ENCODE peak calls at places on chromosomes 1 and 21, in six cellular contexts. One of them, this sample, is unnamed.

GRCh38 chr1:41015894-41016470 is 5.5 kb downstream of the SLFNL1 start:
- DNase-seq in AG04450: no peak
- DNase-seq in mesenchymal stem cell: no peak
- DNase-seq in OCI-LY7: no peak
- DNase-seq in heart left ventricle: no peak
- DNase-seq in heart right ventricle: no peak
- DNase-seq in this sample: no peak

GRCh38 chr1:4032571-4032970 is 132.5 kb upstream of the C1orf174 start:
- DNase-seq in heart right ventricle: no peak
- DNase-seq in heart left ventricle: no peak
- DNase-seq in AG04450: no peak
- DNase-seq in OCI-LY7: no peak
- DNase-seq in mesenchymal stem cell: no peak
- DNase-seq in this sample: no peak

GRCh38 chr1:216721878-216722277 is 1.4 kb downstream of the ESRRG start:
- DNase-seq in mesenchymal stem cell: no peak
- DNase-seq in heart left ventricle: no peak
- DNase-seq in OCI-LY7: no peak
- DNase-seq in AG04450: no peak
- DNase-seq in heart right ventricle: no peak
- DNase-seq in this sample: no peak

GRCh38 chr1:41327383-41327999 is 33.7 kb upstream of the FOXO6 start:
- DNase-seq in OCI-LY7: no peak
- DNase-seq in mesenchymal stem cell: no peak
- DNase-seq in heart right ventricle: no peak
- DNase-seq in heart left ventricle: no peak
- DNase-seq in AG04450: no peak
- DNase-seq in this sample: no peak

GRCh38 chr1:7199077-7199779 is 414.0 kb downstream of the CAMTA1 start:
- DNase-seq in AG04450: no peak
- DNase-seq in heart right ventricle: no peak
- DNase-seq in mesenchymal stem cell: no peak
- DNase-seq in OCI-LY7: no peak
- DNase-seq in heart left ventricle: no peak
- DNase-seq in this sample: no peak

GRCh38 chr1:81553503-81553902 is 247.2 kb upstream of the ADGRL2 start:
- DNase-seq in heart left ventricle: no peak
- DNase-seq in mesenchymal stem cell: no peak
- DNase-seq in AG04450: no peak
- DNase-seq in OCI-LY7: no peak
- DNase-seq in heart right ventricle: no peak
- DNase-seq in this sample: no peak

GRCh38 chr1:10528066-10529014 is 53.6 kb downstream of the PEX14 start:
- DNase-seq in heart left ventricle: peak; percentile 84
- DNase-seq in AG04450: peak; percentile 53
- DNase-seq in mesenchymal stem cell: peak; percentile 91
- DNase-seq in OCI-LY7: no peak
- DNase-seq in heart right ventricle: no peak
- DNase-seq in this sample: no peak

GRCh38 chr21:22791986-22792560 is 1793.9 kb downstream of the NCAM2 start:
- DNase-seq in heart left ventricle: no peak
- DNase-seq in heart right ventricle: no peak
- DNase-seq in mesenchymal stem cell: peak; percentile 34
- DNase-seq in OCI-LY7: peak; percentile 64
- DNase-seq in AG04450: peak; percentile 6
- DNase-seq in this sample: no peak

GRCh38 chr1:39965051-39965450 is 10.1 kb downstream of the MFSD2A start:
- DNase-seq in OCI-LY7: no peak
- DNase-seq in AG04450: no peak
- DNase-seq in heart left ventricle: no peak
- DNase-seq in mesenchymal stem cell: no peak
- DNase-seq in heart right ventricle: no peak
- DNase-seq in this sample: no peak

GRCh38 chr21:37006243-37006520 is 320 bp upstream of the RIPPLY3 start:
- DNase-seq in heart right ventricle: no peak
- DNase-seq in OCI-LY7: no peak
- DNase-seq in mesenchymal stem cell: no peak
- DNase-seq in AG04450: no peak
- DNase-seq in heart left ventricle: no peak
- DNase-seq in this sample: no peak

GRCh38 chr1:39643705-39644104 is 4.3 kb upstream of the HEYL start:
- DNase-seq in heart right ventricle: no peak
- DNase-seq in heart left ventricle: no peak
- DNase-seq in OCI-LY7: no peak
- DNase-seq in mesenchymal stem cell: no peak
- DNase-seq in AG04450: no peak
- DNase-seq in this sample: no peak

GRCh38 chr1:29808141-29808995 is 572.0 kb downstream of the PTPRU start:
- DNase-seq in mesenchymal stem cell: no peak
- DNase-seq in heart right ventricle: no peak
- DNase-seq in AG04450: no peak
- DNase-seq in heart left ventricle: no peak
- DNase-seq in OCI-LY7: no peak
- DNase-seq in this sample: no peak

GRCh38 chr1:8497196-8497878 is 179.4 kb downstream of the SLC45A1 start:
- DNase-seq in mesenchymal stem cell: peak; percentile 94
- DNase-seq in AG04450: no peak
- DNase-seq in heart right ventricle: no peak
- DNase-seq in heart left ventricle: no peak
- DNase-seq in OCI-LY7: peak; percentile 84
- DNase-seq in this sample: no peak

DNA sequence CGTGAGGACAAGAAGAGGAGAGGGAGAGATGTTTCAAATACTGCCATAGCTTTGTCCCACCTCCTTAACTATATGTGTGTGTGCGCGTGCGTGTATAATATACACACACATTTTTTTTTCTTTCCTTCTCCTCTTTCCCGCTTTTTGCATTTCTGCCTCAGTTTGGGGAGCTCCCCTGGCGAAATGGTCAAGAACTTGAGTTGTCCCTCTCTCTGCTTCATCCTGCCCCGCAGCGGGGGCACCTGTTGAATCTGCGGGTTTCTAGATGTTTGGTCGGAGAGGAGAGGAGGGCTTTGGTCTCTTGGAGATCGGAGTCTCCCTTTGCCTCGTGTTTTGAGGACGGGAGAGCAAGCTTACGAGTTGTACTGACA is 501 bp downstream of the SCCPDH start:
- DNase-seq in heart right ventricle: no peak
- DNase-seq in AG04450: no peak
- DNase-seq in OCI-LY7: no peak
- DNase-seq in mesenchymal stem cell: peak; percentile 67
- DNase-seq in heart left ventricle: peak; percentile 28
- DNase-seq in this sample: no peak
- H3K9me3 ChIP-seq in heart right ventricle: peaks cover 16% of the 10 kb centered on the region
- H3K9me3 ChIP-seq in AG04450: no peaks in the 10 kb centered on the region
- H3K9me3 ChIP-seq in OCI-LY7: peaks cover 4% of the 10 kb centered on the region
- H3K9me3 ChIP-seq in mesenchymal stem cell: peaks cover 4% of the 10 kb centered on the region
- H3K9me3 ChIP-seq in heart left ventricle: no peaks in the 10 kb centered on the region
- H3K9me3 ChIP-seq in this sample: no peaks in the 10 kb centered on the region

GRCh38 chr21:42735061-42735460 is 81.6 kb downstream of the PDE9A start:
- DNase-seq in mesenchymal stem cell: no peak
- DNase-seq in OCI-LY7: no peak
- DNase-seq in heart left ventricle: no peak
- DNase-seq in heart right ventricle: no peak
- DNase-seq in AG04450: no peak
- DNase-seq in this sample: no peak
- H3K27ac ChIP-seq in mesenchymal stem cell: no peak overlapping the region
- H3K27ac ChIP-seq in OCI-LY7: no peak overlapping the region
- H3K27ac ChIP-seq in heart left ventricle: no peak overlapping the region
- H3K27ac ChIP-seq in heart right ventricle: no peak overlapping the region
- H3K27ac ChIP-seq in AG04450: no peak overlapping the region
- H3K27ac ChIP-seq in this sample: no peak overlapping the region

DNA sequence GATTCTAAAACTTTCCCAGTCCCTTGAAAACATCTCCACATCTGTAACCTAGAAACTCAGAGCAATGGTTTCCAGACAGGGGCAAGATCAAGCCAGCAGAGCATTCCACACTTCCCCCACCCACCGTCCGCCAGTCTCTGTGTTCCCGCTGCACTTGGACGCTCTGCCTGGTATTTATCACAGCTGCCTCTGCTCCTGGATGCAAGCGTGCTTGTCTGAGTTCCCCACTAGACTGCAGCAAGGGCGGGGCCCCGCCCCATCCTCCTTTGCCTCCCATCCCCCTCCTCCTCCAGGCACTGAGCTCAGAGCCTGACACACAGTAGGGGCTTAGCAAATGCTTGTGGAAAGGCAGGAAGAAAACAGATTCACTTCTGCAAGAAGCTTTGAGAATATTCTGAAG is 111.4 kb upstream of the ZC3H12A start:
- DNase-seq in heart left ventricle: no peak
- DNase-seq in mesenchymal stem cell: no peak
- DNase-seq in OCI-LY7: no peak
- DNase-seq in AG04450: no peak
- DNase-seq in heart right ventricle: no peak
- DNase-seq in this sample: no peak
- H3K9me3 ChIP-seq in heart left ventricle: no peaks in the 10 kb centered on the region
- H3K9me3 ChIP-seq in mesenchymal stem cell: no peaks in the 10 kb centered on the region
- H3K9me3 ChIP-seq in OCI-LY7: no peaks in the 10 kb centered on the region
- H3K9me3 ChIP-seq in AG04450: no peaks in the 10 kb centered on the region
- H3K9me3 ChIP-seq in heart right ventricle: no peaks in the 10 kb centered on the region
- H3K9me3 ChIP-seq in this sample: no peaks in the 10 kb centered on the region

GRCh38 chr1:198639581-198640235 is 868 bp downstream of the PTPRC start:
- DNase-seq in heart right ventricle: no peak
- DNase-seq in heart left ventricle: no peak
- DNase-seq in AG04450: no peak
- DNase-seq in OCI-LY7: peak; percentile 61
- DNase-seq in mesenchymal stem cell: no peak
- DNase-seq in this sample: no peak
- H3K27ac ChIP-seq in heart right ventricle: peak overlapping the region; percentile 58
- H3K27ac ChIP-seq in heart left ventricle: no peak overlapping the region
- H3K27ac ChIP-seq in AG04450: no peak overlapping the region
- H3K27ac ChIP-seq in OCI-LY7: peak overlapping the region; percentile 96
- H3K27ac ChIP-seq in mesenchymal stem cell: no peak overlapping the region
- H3K27ac ChIP-seq in this sample: peak overlapping the region; percentile 91

DNA sequence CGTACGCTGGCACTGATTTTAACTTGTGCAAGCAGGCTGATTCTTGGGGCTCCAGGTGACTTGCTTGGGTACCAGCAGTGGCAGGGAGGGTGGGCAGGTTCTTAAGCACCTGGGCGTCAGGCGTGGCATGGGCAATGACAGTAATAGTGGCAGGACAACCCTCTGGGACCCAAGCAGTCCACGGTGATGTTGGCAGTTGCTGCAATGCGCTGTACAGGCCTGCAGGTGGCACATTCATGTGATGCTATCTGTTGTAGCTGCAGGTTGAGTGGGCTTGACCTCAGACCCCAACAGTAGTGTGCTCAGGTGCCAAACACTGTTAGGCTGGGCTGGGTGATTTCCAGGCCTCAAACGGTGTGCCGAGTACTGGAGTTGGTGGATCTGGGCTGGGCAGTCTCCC is 10.2 kb upstream of the OR10J4 start:
- DNase-seq in heart left ventricle: no peak
- DNase-seq in OCI-LY7: no peak
- DNase-seq in AG04450: no peak
- DNase-seq in mesenchymal stem cell: no peak
- DNase-seq in heart right ventricle: no peak
- DNase-seq in this sample: no peak
- H3K9me3 ChIP-seq in heart left ventricle: peaks cover 28% of the 10 kb centered on the region
- H3K9me3 ChIP-seq in OCI-LY7: no peaks in the 10 kb centered on the region
- H3K9me3 ChIP-seq in AG04450: peaks cover 16% of the 10 kb centered on the region
- H3K9me3 ChIP-seq in mesenchymal stem cell: peaks cover 21% of the 10 kb centered on the region
- H3K9me3 ChIP-seq in heart right ventricle: peaks cover 33% of the 10 kb centered on the region
- H3K9me3 ChIP-seq in this sample: peaks cover 4% of the 10 kb centered on the region

GRCh38 chr1:164774819-164775654 is 216.1 kb downstream of the PBX1 start:
- DNase-seq in AG04450: no peak
- DNase-seq in heart right ventricle: no peak
- DNase-seq in OCI-LY7: no peak
- DNase-seq in heart left ventricle: no peak
- DNase-seq in mesenchymal stem cell: peak; percentile 74
- DNase-seq in this sample: no peak

GRCh38 chr1:164773146-164773545 is 214.2 kb downstream of the PBX1 start:
- DNase-seq in mesenchymal stem cell: no peak
- DNase-seq in heart right ventricle: no peak
- DNase-seq in OCI-LY7: no peak
- DNase-seq in AG04450: no peak
- DNase-seq in heart left ventricle: no peak
- DNase-seq in this sample: no peak

GRCh38 chr1:164772635-164773034 is 213.7 kb downstream of the PBX1 start:
- DNase-seq in mesenchymal stem cell: peak; percentile 94
- DNase-seq in OCI-LY7: no peak
- DNase-seq in heart right ventricle: peak; percentile 45
- DNase-seq in AG04450: peak; percentile 74
- DNase-seq in heart left ventricle: peak; percentile 84
- DNase-seq in this sample: no peak

GRCh38 chr1:164771568-164772350 is 212.8 kb downstream of the PBX1 start:
- DNase-seq in heart left ventricle: no peak
- DNase-seq in mesenchymal stem cell: peak; percentile 78
- DNase-seq in heart right ventricle: no peak
- DNase-seq in AG04450: no peak
- DNase-seq in OCI-LY7: no peak
- DNase-seq in this sample: no peak

DNA sequence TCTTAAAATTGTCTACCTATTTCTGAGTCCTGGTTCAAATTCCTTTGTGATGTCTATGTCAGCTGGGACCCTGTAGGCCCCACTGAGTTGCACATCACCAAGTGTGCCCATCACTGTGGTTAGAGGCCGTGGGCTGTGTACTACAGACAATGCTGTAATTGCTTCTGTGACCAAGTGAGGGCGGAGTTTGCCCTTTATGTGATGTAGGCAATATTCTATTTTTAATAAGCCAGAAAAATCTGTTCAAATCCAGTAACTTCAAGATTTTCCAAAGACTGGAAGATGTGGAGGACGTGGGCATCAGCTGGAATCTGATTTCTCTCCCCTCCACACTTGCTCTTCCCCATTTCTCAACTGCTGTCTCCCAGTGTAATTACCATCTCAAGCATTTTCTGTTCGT is 215.4 kb downstream of the PBX1 start:
- DNase-seq in mesenchymal stem cell: peak; percentile 46
- DNase-seq in heart left ventricle: no peak
- DNase-seq in OCI-LY7: no peak
- DNase-seq in heart right ventricle: no peak
- DNase-seq in AG04450: no peak
- DNase-seq in this sample: no peak
- H3K27ac ChIP-seq in mesenchymal stem cell: no peak overlapping the region
- H3K27ac ChIP-seq in heart left ventricle: no peak overlapping the region
- H3K27ac ChIP-seq in OCI-LY7: no peak overlapping the region
- H3K27ac ChIP-seq in heart right ventricle: peak overlapping the region; percentile 63
- H3K27ac ChIP-seq in AG04450: no peak overlapping the region
- H3K27ac ChIP-seq in this sample: no peak overlapping the region